ENCODE peak calls at places on chromosomes 3 and 15, in eight cellular contexts. O, L, S, F, M, Q, V and W are unnamed samples.

GRCh38 chr15:76696840-76697239 is 208.3 kb downstream of the SCAPER start:
- DNase-seq in O (no peak), L (no peak), S (no peak), F (no peak), M (no peak), Q (no peak), V (no peak), W (no peak)

GRCh38 chr3:74537857-74538256 is 76.6 kb downstream of the CNTN3 start:
- DNase-seq in O (no peak), L (no peak), S (no peak), F (no peak), M (no peak), Q (no peak), V (no peak), W (no peak)

GRCh38 chr3:127694467-127695215 is 21.9 kb downstream of the ABTB1 start:
- DNase-seq in O (no peak), L (peak; percentile 73), S (peak; percentile 51), F (no peak), M (no peak), Q (peak; percentile 57), V (peak; percentile 73), W (peak; percentile 37)

GRCh38 chr3:13822042-13822441 is 57.8 kb downstream of the WNT7A start:
- DNase-seq in O (no peak), L (no peak), S (no peak), F (no peak), M (no peak), Q (no peak), V (no peak), W (no peak)

GRCh38 chr3:58287354-58287753 is 18.7 kb upstream of the RPP14 start:
- DNase-seq in O (no peak), L (no peak), S (no peak), F (no peak), M (no peak), Q (no peak), V (no peak), W (no peak)

GRCh38 chr3:142724682-142725351 is 983 bp downstream of the TRPC1 start:
- DNase-seq in O (peak; percentile 64), L (peak; percentile 39), S (peak; percentile 84), F (no peak), M (peak; percentile 42), Q (peak; percentile 26), V (no peak), W (peak; percentile 78)

GRCh38 chr3:150286390-150287147 is 121.5 kb upstream of the TSC22D2 start:
- DNase-seq in O (peak; percentile 64), L (no peak), S (peak; percentile 64), F (peak; percentile 64), M (no peak), Q (no peak), V (peak; percentile 58), W (peak; percentile 55)

GRCh38 chr3:156142649-156143048 is 22.3 kb downstream of the KCNAB1 start:
- DNase-seq in O (no peak), L (no peak), S (no peak), F (peak; percentile 12), M (no peak), Q (no peak), V (no peak), W (no peak)

DNA sequence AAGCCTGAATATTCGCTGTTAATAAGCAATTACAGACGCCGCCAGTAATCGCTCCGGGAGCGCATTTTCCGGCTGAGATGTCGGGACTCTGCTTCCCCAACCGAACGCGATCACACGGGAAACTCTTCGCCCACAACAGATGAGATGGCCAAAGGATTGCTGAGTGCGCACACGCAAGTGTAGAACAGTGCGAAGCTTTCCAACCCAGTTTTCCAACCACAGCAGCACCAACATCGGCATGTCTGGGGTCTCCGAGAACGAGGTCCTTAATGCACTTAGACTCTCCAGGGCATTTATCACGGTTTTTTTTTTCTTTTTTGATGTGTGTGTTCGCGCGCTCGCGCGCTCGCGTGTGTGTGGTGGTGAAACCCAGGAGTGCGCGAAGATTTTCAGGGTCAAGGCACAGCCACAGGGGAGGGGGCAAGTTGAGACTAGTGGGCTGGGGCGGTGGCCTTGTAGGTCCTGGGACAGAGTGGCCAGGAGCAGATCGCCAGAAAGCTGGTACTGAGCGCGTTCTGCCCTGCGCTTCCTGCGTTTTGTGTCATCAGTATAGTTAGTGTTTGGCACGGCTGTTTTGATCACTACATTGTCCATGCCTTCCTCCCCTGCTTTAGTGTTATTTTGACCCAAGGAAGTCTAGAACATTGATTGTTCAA is 1.8 kb upstream of the EOMES start:
- DNase-seq in O (no peak), L (no peak), S (peak; percentile 39), F (no peak), M (no peak), Q (no peak), V (no peak), W (no peak)
- H3K27me3 ChIP-seq in O (peaks cover 98% of the 10 kb centered on the region), L (peaks cover 100% of the 10 kb centered on the region), S (peaks cover 100% of the 10 kb centered on the region), F (peaks cover 100% of the 10 kb centered on the region), M (peaks cover 2% of the 10 kb centered on the region), Q (peaks cover 82% of the 10 kb centered on the region), V (peaks cover 56% of the 10 kb centered on the region), W (no peaks in the 10 kb centered on the region)

DNA sequence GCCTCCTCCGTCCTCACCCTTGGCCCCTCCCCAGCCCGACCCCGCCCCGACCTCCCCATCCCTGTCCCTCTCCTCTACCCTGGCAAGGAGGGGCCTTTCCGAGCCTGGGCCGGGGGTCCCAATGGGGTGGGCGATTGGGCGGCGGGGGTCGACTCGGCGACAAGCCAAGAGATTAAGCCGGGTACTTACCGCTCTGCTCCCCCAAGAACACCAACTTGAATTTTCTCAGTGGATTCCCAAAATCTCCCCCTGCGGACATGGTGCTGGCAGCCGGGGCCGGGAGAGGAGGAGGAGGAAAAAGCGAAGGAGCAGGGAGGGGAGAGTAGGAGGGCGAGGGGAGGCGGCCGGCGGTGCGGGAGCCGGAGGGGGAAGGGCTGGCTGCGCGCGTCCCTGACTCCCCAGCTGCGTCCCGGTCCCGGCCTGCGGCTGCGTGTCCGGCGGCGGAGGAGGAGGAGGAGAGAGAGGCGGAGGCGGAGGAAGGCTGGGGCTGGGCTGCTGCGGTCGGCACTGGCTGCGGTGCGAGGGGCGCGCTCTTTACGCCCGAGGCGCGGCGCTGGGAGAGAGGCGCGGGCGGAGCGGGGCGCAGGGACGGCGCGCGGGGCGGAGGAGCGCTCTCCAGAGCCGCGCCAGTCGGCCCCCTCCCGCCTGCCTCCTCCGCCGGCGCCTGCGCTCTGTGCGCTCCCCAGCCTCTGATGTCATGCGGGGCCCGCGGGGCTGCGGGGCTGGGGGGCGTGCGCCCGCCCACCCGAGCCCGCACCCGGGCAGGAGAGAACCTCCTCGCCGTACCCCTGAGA is at the start of gene RAB6B:
- DNase-seq in O (peak; percentile 85), L (peak; percentile 53), S (peak; percentile 89), F (peak; percentile 50), M (peak; percentile 22), Q (no peak), V (no peak), W (peak; percentile 64)
- H3K4me3 ChIP-seq in O (peak within 1 kb of the TSS; percentile 72), L (peak within 1 kb of the TSS; percentile 84), S (peak within 1 kb of the TSS; percentile 97), F (peak within 1 kb of the TSS; percentile 78), M (peak within 1 kb of the TSS; percentile 47), Q (peak within 1 kb of the TSS; percentile 47), V (no peak within 1 kb of the TSS), W (peak within 1 kb of the TSS; percentile 87)

GRCh38 chr3:69086133-69086722 is 1.5 kb downstream of the ARL6IP5 start:
- DNase-seq in O (peak; percentile 82), L (peak; percentile 88), S (peak; percentile 13), F (peak; percentile 95), M (peak; percentile 83), Q (peak; percentile 94), V (peak; percentile 70), W (peak; percentile 79)

GRCh38 chr3:69084668-69085542 is at the start of gene ARL6IP5:
- DNase-seq in O (peak; percentile 94), L (peak; percentile 97), S (peak; percentile 93), F (peak; percentile 96), M (peak; percentile 91), Q (peak; percentile 95), V (peak; percentile 97), W (peak; percentile 88)

GRCh38 chr3:69085543-69086132 is 901 bp downstream of the ARL6IP5 start:
- DNase-seq in O (peak; percentile 25), L (peak; percentile 50), S (peak; percentile 29), F (peak; percentile 23), M (peak; percentile 31), Q (peak; percentile 53), V (peak; percentile 65), W (peak; percentile 9)

GRCh38 chr3:69082805-69083204 is 1.9 kb upstream of the ARL6IP5 start:
- DNase-seq in O (peak; percentile 68), L (no peak), S (no peak), F (peak; percentile 76), M (no peak), Q (peak; percentile 53), V (peak; percentile 59), W (peak; percentile 36)

GRCh38 chr3:69084326-69084667 is 440 bp upstream of the ARL6IP5 start:
- DNase-seq in O (peak; percentile 55), L (no peak), S (no peak), F (peak; percentile 79), M (no peak), Q (no peak), V (no peak), W (no peak)
- H3K4me1 ChIP-seq in O (peaks cover 55% of the 10 kb centered on the region), L (peaks cover 96% of the 10 kb centered on the region), S (peaks cover 18% of the 10 kb centered on the region), F (peaks cover 59% of the 10 kb centered on the region), M (peaks cover 14% of the 10 kb centered on the region), Q (peaks cover 20% of the 10 kb centered on the region), V (peaks cover 82% of the 10 kb centered on the region), W (peaks cover 14% of the 10 kb centered on the region)

GRCh38 chr3:123421353-123422174 is 27.3 kb downstream of the ADCY5 start:
- DNase-seq in O (peak; percentile 54), L (peak; percentile 60), S (no peak), F (peak; percentile 59), M (no peak), Q (peak; percentile 53), V (no peak), W (no peak)
- H3K27me3 ChIP-seq in O (no peaks in the 10 kb centered on the region), L (no peaks in the 10 kb centered on the region), S (no peaks in the 10 kb centered on the region), F (no peaks in the 10 kb centered on the region), M (no peaks in the 10 kb centered on the region), Q (no peaks in the 10 kb centered on the region), V (no peaks in the 10 kb centered on the region), W (peaks cover 1% of the 10 kb centered on the region)

DNA sequence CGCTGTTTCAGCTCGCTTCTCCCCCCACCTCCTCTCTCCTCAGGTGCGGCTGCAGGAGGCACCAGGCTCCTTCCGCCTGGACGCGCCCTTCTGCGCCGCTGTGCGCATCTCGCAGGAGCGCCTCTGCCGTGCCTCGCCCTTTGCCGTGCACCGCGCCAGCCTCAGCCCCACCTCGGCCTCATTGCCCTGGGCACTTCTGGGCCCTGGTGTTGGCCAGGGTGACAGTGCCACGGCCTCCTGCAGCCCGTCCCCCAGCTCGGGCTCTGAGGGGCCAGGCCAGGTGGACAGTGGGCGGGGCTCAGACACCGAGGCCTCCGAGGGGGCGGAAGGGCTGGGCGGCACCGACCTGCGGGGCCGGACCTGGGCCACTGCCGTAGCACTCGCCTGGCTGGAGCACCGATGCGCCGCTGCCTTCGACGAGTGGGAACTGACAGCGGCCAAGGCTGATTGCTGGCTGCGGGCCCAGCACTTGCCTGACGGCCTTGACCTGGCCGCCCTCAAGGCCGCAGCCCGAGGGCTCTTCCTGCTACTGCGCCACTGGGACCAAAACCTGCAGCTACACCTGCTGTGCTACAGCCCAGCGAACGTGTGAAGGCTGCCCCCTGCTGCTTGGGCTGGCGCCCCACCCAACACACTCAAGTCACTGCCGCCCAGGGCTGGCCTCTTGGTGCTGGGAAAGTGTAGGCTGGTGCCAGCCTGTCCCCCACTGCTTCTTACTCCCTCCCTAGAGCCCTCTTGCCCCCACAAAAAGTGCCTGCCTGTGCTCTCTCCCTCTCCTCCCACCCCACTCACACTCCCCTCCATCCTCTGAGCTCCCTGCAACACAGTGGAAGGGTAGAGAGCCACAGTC is 7.1 kb downstream of the ALG3 start:
- DNase-seq in O (peak; percentile 63), L (peak; percentile 45), S (no peak), F (peak; percentile 63), M (no peak), Q (peak; percentile 78), V (peak; percentile 39), W (no peak)
- H3K4me3 ChIP-seq in O (no peak overlapping the region), L (peak overlapping the region; percentile 19), S (no peak overlapping the region), F (no peak overlapping the region), M (no peak overlapping the region), Q (peak overlapping the region; percentile 32), V (no peak overlapping the region), W (no peak overlapping the region)